ENCODE peak calls at places on chromosomes 16 and 17, in four cellular contexts. J, N, P and X are unnamed samples.

GRCh38 chr16:16884451-16884850 is 505.5 kb downstream of the NPIPA7 start:
- DNase-seq in J (no peak), N (no peak), P (no peak), X (no peak)

GRCh38 chr17:73249700-73250099 is 12.0 kb downstream of the CPSF4L start:
- DNase-seq in J (no peak), N (no peak), P (no peak), X (no peak)

GRCh38 chr16:81885976-81886586 is 107.0 kb downstream of the PLCG2 start:
- DNase-seq in J (peak), N (no peak), P (peak), X (no peak)

GRCh38 chr16:13928644-13929043 is 8.7 kb downstream of the ERCC4 start:
- DNase-seq in J (no peak), N (no peak), P (no peak), X (no peak)

GRCh38 chr17:77208856-77209255 is 68.1 kb downstream of the SEC14L1 start:
- DNase-seq in J (no peak), N (no peak), P (no peak), X (no peak)

GRCh38 chr17:2964370-2964769 is 99.0 kb downstream of the OR1D5 start:
- DNase-seq in J (no peak), N (peak), P (no peak), X (no peak)

GRCh38 chr16:86229866-86230656 is 280.3 kb upstream of the FOXF1 start:
- DNase-seq in J (no peak), N (no peak), P (no peak), X (no peak)

GRCh38 chr16:50550035-50550434 is 1.8 kb downstream of the NKD1 start:
- DNase-seq in J (no peak), N (no peak), P (no peak), X (no peak)

GRCh38 chr17:1724869-1725641 is 551 bp downstream of the WDR81 start:
- DNase-seq in J (no peak), N (no peak), P (no peak), X (no peak)

GRCh38 chr16:74501484-74502479 is 80.5 kb upstream of the CLEC18B start:
- DNase-seq in J (no peak), N (no peak), P (no peak), X (no peak)

GRCh38 chr17:7838291-7839075 is 4.5 kb downstream of the KDM6B start:
- DNase-seq in J (peak), N (no peak), P (peak), X (no peak)

GRCh38 chr17:57080708-57081107 is 4.3 kb upstream of the AKAP1 start:
- DNase-seq in J (no peak), N (no peak), P (peak), X (no peak)

GRCh38 chr17:16040710-16041251 is 41.2 kb downstream of the TTC19 start:
- DNase-seq in J (peak), N (peak), P (peak), X (no peak)

GRCh38 chr16:12208341-12209035 is 232.0 kb downstream of the SNX29 start:
- DNase-seq in J (no peak), N (no peak), P (peak), X (no peak)

GRCh38 chr16:70767377-70768204 is 33.4 kb downstream of the VAC14 start:
- DNase-seq in J (no peak), N (no peak), P (peak), X (no peak)

GRCh38 chr17:35167666-35168065 is 20.0 kb downstream of the UNC45B start:
- DNase-seq in J (no peak), N (no peak), P (peak), X (no peak)

GRCh38 chr17:61490540-61490975 is 38.3 kb downstream of the TBX4 start:
- DNase-seq in J (no peak), N (no peak), P (peak), X (no peak)

DNA sequence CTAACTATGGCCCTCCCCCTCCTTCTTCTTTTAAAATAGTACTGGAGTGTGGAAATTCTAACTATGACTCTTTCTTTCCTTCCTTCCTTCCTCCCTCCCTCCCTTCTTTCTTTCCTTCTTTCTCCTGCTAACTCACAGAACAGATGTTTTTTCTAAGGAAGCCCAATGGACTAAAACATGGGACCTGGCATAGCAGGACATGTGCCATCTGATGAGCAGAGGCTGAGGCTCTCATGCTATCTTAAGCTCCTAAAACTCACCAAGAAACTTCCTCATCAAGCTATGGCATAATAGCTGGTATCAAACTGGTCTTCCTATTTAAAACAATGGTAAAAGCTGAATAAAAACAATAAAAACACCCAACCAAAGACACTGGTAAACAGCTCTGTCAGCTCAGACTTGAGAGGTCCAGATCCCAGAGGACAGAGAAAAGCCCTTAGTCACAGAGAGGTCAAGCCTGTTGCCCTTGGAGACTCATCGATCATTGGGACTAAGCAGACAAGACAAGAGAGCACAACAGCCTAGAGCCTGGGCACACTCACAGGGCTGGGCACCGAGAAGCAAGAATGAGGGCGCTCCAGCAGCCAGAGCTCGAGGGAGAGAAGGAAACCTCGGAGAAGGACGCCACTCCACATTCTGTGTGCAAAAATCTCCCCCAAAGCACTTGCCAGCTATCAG is 27.6 kb downstream of the SLC38A10 start:
- DNase-seq in J (no peak), N (no peak), P (no peak), X (no peak)
- TF ChIP-seq CTCF in J (no peak), N (no peak), P (no peak), X (no peak)

GRCh38 chr17:9670596-9670995 is 25.3 kb downstream of the USP43 start:
- DNase-seq in J (no peak), N (no peak), P (no peak), X (no peak)

GRCh38 chr17:9672266-9672665 is 26.9 kb downstream of the USP43 start:
- DNase-seq in J (no peak), N (no peak), P (no peak), X (no peak)

GRCh38 chr17:9671559-9671958 is 26.2 kb downstream of the USP43 start:
- DNase-seq in J (no peak), N (no peak), P (no peak), X (no peak)

GRCh38 chr17:9668532-9668931 is 23.2 kb downstream of the USP43 start:
- DNase-seq in J (no peak), N (no peak), P (no peak), X (no peak)

DNA sequence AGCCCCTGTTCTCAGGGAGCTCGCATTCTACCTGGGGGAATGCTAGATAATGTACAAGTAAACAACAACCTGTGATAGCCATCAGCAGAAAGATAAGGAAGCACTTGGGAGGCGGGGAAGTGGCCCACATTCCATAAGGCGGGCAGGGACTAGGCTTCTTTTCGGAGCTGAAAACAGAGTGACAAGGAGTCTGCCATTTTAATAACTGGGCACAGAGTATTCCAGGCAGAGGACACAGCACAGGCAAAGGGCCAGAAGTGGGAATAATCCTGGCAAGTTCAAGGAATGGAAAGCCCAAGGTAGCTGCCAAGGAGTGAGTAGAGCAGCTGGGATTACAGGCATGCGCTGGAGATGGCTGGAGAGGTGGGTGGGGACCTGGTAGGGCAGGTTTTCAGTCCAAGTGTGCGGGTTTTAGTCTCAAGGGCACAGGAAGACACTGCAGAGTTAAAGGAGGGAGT is 24.3 kb downstream of the USP43 start:
- DNase-seq in J (no peak), N (peak), P (no peak), X (no peak)
- TF ChIP-seq CTCF in J (no peak), N (no peak), P (no peak), X (no peak)

DNA sequence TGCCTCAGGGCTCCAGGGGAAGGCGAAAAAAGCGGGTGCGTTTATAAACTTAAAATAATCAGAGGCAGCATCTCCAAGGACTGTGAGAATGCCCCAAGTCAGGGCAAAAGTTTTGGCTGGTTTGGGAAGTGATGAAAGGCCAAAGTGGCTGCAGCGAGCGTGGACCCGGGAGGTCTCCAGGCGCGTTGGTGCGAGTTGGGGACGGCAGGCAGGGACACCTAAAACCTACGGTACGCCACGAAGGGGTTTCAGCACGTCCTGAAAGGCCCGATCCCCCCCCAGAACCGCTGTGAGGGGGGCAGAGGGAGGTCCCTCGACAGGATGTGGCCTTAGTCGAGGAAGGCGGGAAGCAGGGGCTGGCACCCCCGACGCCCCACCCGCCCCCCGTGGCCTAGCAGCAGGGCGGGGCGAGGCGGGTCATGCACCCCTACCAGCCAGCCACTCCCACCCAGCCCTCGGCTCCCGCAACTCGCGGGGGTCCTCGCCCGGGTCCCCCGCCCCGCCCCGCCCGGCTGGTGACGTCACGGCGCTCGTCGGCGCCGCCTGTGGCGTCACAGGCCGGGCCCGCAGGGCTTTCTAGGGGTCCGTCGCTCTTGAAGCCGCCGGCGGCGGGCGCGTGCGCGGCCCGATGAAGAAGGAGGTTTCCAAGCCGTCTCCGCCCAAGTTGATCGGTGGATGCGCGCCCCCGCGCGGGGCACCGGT is at the start of gene MYCBPAP:
- DNase-seq in J (peak), N (peak), P (peak), X (peak)
- TF ChIP-seq CTCF in J (peak), N (no peak), P (no peak), X (peak)

GRCh38 chr16:48684148-48684547 is 74.2 kb upstream of the N4BP1 start:
- DNase-seq in J (no peak), N (no peak), P (no peak), X (no peak)

GRCh38 chr16:48682971-48683370 is 73.0 kb upstream of the N4BP1 start:
- DNase-seq in J (no peak), N (no peak), P (no peak), X (no peak)

DNA sequence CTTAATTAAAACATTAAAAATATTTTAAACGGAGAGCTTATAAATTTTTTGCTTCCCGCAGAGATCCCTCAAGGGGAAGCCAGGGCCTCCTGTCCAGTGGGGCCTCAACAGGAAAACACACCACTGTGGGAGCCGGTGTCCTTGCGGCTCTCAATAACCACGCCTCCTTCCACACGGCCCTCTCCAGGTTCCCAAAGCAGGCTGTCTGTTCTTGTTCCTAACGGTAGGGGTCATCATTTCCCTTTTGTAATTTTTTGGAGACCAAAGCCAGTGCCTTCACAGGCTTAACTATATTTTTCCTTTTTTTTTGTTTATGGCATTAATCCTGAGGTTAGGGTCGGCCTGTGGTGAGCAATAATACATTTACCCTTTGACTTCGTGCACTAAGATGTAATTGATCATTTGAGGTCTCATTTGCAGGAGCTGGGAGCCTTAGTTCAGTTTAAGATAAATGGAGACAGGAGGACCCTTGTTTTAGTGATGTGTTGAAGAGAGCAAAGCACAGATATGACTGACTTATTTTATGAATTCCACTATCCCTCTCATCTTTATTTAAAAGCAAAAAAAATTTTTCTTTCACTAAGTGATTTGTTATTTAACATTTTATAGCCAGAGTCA is 77.5 kb upstream of the N4BP1 start:
- DNase-seq in J (peak), N (peak), P (peak), X (peak)
- TF ChIP-seq CTCF in J (peak), N (peak), P (peak), X (peak)